ENCODE peak calls at places on chromosomes 3 and 15, in ten cellular contexts. Y is RWPE2; X is LoVo; N is stimulated activated CD8-positive, alpha-beta memory T cell treated with anti-CD3 and anti-CD28 coated beads, Interleukin-2, amount 100 ng/mL, for 1 hour; J is HEK293T; I is NCI-H1092 treated with DMSO at 0.1 percent for 48 hours; H is pons; L is AG08396; F is stimulated activated CD4-positive, alpha-beta T cell treated with anti-CD3 and anti-CD28 coated beads, Interleukin-2, amount 100 ng/mL, for 48 hours; M is Kasumi-1. C is an unnamed sample.

GRCh38 chr3:124292329-124292728 is 300.4 kb upstream of the ROPN1 start:
- DNase-seq in Y (no peak), X (peak), N (no peak), J (no peak), I (no peak), H (no peak), L (no peak), F (no peak), M (no peak), C (no peak)

GRCh38 chr3:20539666-20540460 is 353.9 kb upstream of the SGO1 start:
- DNase-seq in Y (no peak), X (no peak), N (no peak), J (no peak), I (no peak), H (no peak), L (no peak), F (no peak), M (no peak), C (no peak)

GRCh38 chr3:194945508-194945907 is 259.8 kb downstream of the FAM43A start:
- DNase-seq in Y (no peak), X (no peak), N (no peak), J (no peak), I (no peak), H (no peak), L (no peak), F (no peak), M (no peak), C (no peak)

GRCh38 chr3:142863010-142863787 is 25.7 kb downstream of the PCOLCE2 start:
- DNase-seq in Y (peak), X (no peak), N (no peak), J (no peak), I (no peak), H (no peak), L (no peak), F (no peak), M (peak), C (peak)

GRCh38 chr15:99707481-99708270 is 25.6 kb downstream of the LYSMD4 start:
- DNase-seq in Y (no peak), X (no peak), N (no peak), J (no peak), I (no peak), H (no peak), L (peak), F (no peak), M (no peak), C (no peak)

GRCh38 chr15:75237316-75237982 is 20.7 kb upstream of the GOLGA6C start:
- DNase-seq in Y (peak), X (no peak), N (no peak), J (no peak), I (no peak), H (no peak), L (peak), F (no peak), M (no peak), C (no peak)

GRCh38 chr3:134622803-134623365 is 27.9 kb downstream of the KY start:
- DNase-seq in Y (no peak), X (no peak), N (no peak), J (no peak), I (no peak), H (no peak), L (no peak), F (no peak), M (no peak), C (no peak)

GRCh38 chr3:105944281-105944680 is 75.5 kb upstream of the CBLB start:
- DNase-seq in Y (no peak), X (no peak), N (no peak), J (no peak), I (no peak), H (no peak), L (peak), F (no peak), M (no peak), C (no peak)

GRCh38 chr15:51181905-51182304 is 87.2 kb upstream of the TNFAIP8L3 start:
- DNase-seq in Y (no peak), X (no peak), N (no peak), J (no peak), I (no peak), H (no peak), L (no peak), F (no peak), M (no peak), C (no peak)

GRCh38 chr3:41716391-41716910 is 245.5 kb downstream of the ULK4 start:
- DNase-seq in Y (no peak), X (no peak), N (no peak), J (no peak), I (peak), H (no peak), L (no peak), F (no peak), M (no peak), C (no peak)

GRCh38 chr3:23600178-23600577 is 205.6 kb upstream of the UBE2E1 start:
- DNase-seq in Y (no peak), X (no peak), N (no peak), J (no peak), I (no peak), H (no peak), L (peak), F (no peak), M (no peak), C (no peak)

GRCh38 chr3:150317469-150317868 is 90.6 kb upstream of the TSC22D2 start:
- DNase-seq in Y (no peak), X (no peak), N (no peak), J (no peak), I (no peak), H (no peak), L (no peak), F (no peak), M (no peak), C (no peak)

GRCh38 chr3:15941958-15942357 is 144.2 kb upstream of the ANKRD28 start:
- DNase-seq in Y (no peak), X (no peak), N (no peak), J (no peak), I (no peak), H (no peak), L (no peak), F (no peak), M (no peak), C (no peak)

GRCh38 chr3:30752961-30753360 is 141.5 kb downstream of the GADL1 start:
- DNase-seq in Y (no peak), X (peak), N (no peak), J (no peak), I (no peak), H (no peak), L (peak), F (no peak), M (peak), C (no peak)

GRCh38 chr3:66053009-66053782 is 14.5 kb upstream of the MAGI1 start:
- DNase-seq in Y (no peak), X (no peak), N (no peak), J (no peak), I (no peak), H (no peak), L (no peak), F (no peak), M (no peak), C (no peak)

GRCh38 chr3:46699846-46700523 is 1.2 kb upstream of the TMIE start:
- DNase-seq in Y (no peak), X (no peak), N (no peak), J (no peak), I (no peak), H (peak), L (peak), F (no peak), M (no peak), C (no peak)

GRCh38 chr15:38463893-38464292 is 10.0 kb downstream of the FAM98B start:
- DNase-seq in Y (no peak), X (no peak), N (no peak), J (no peak), I (no peak), H (no peak), L (no peak), F (no peak), M (no peak), C (no peak)

GRCh38 chr15:63374686-63375520 is 6.7 kb downstream of the CA12 start:
- DNase-seq in Y (peak), X (no peak), N (no peak), J (no peak), I (peak), H (peak), L (peak), F (peak), M (no peak), C (peak)

GRCh38 chr15:75731248-75732100 is 18.8 kb upstream of the CSPG4 start:
- DNase-seq in Y (peak), X (no peak), N (no peak), J (no peak), I (peak), H (no peak), L (no peak), F (no peak), M (peak), C (no peak)

GRCh38 chr3:60803812-60804211 is 447.4 kb downstream of the FHIT start:
- DNase-seq in Y (no peak), X (no peak), N (no peak), J (no peak), I (no peak), H (peak), L (no peak), F (no peak), M (no peak), C (no peak)

GRCh38 chr3:54427951-54428871 is 305.9 kb downstream of the CACNA2D3 start:
- DNase-seq in Y (no peak), X (peak), N (no peak), J (peak), I (peak), H (peak), L (peak), F (peak), M (peak), C (no peak)

GRCh38 chr3:112582242-112582874 is 20.5 kb downstream of the SLC35A5 start:
- DNase-seq in Y (no peak), X (peak), N (no peak), J (peak), I (peak), H (peak), L (no peak), F (peak), M (peak), C (peak)

GRCh38 chr3:171116802-171117395 is 90.4 kb upstream of the SLC2A2 start:
- DNase-seq in Y (no peak), X (no peak), N (no peak), J (no peak), I (no peak), H (no peak), L (no peak), F (no peak), M (no peak), C (no peak)

GRCh38 chr3:14208977-14209394 is 30.4 kb downstream of the LSM3 start:
- DNase-seq in Y (no peak), X (no peak), N (no peak), J (no peak), I (no peak), H (no peak), L (no peak), F (no peak), M (no peak), C (no peak)

GRCh38 chr3:157159037-157159761 is 748 bp downstream of the CCNL1 start:
- DNase-seq in Y (no peak), X (peak), N (peak), J (peak), I (peak), H (no peak), L (peak), F (peak), M (peak), C (no peak)

GRCh38 chr15:40990080-40990479 is 36.8 kb downstream of the CHAC1 start:
- DNase-seq in Y (no peak), X (no peak), N (no peak), J (no peak), I (no peak), H (no peak), L (no peak), F (no peak), M (no peak), C (no peak)

C was measured in DMS 273 treated with DMSO at 0.1 percent for 48 hours.